ENCODE peak calls at places on chromosomes 7 and 10, in four cellular contexts. G is stimulated activated CD4-positive, alpha-beta T cell treated with anti-CD3 and anti-CD28 coated beads, Interleukin-4, amount 100 ng/mL, for 1 hour; P is GM13977; W is astrocyte of the spinal cord. H is an unnamed sample.

GRCh38 chr10:10644317-10645111 is 373.2 kb upstream of the CELF2 start:
- DNase-seq in P (no peak), G (no peak), W (peak), H (no peak)

GRCh38 chr7:156236181-156236889 is 404.2 kb upstream of the RNF32 start:
- DNase-seq in G (no peak), W (no peak), P (no peak), H (no peak)

GRCh38 chr10:35421553-35422178 is 85.4 kb downstream of the CCNY start:
- DNase-seq in P (no peak), W (peak), G (no peak), H (no peak)

GRCh38 chr10:37390901-37391300 is 265.5 kb downstream of the ANKRD30A start:
- DNase-seq in P (no peak), G (no peak), W (no peak), H (no peak)

GRCh38 chr10:118979661-118980060 is 49.9 kb upstream of the NANOS1 start:
- DNase-seq in G (no peak), W (no peak), P (no peak), H (no peak)

GRCh38 chr7:11252705-11253272 is 279.1 kb downstream of the PHF14 start:
- DNase-seq in W (no peak), G (no peak), P (no peak), H (no peak)

GRCh38 chr10:79285315-79286185 is 61.7 kb upstream of the PPIF start:
- DNase-seq in G (peak), W (no peak), P (peak), H (peak)

GRCh38 chr10:43965918-43966570 is 317.4 kb upstream of the ZNF32 start:
- DNase-seq in W (no peak), G (no peak), P (no peak), H (no peak)

GRCh38 chr10:103696411-103697145 is 158.8 kb downstream of the SH3PXD2A start:
- DNase-seq in P (peak), G (peak), W (peak), H (peak)

GRCh38 chr10:86349474-86349873 is 17.1 kb downstream of the GRID1 start:
- DNase-seq in W (no peak), G (no peak), P (peak), H (no peak)

GRCh38 chr10:95290801-95291633 is at the start of gene PDLIM1:
- DNase-seq in G (peak), W (peak), P (peak), H (no peak)

GRCh38 chr10:110746254-110746826 is 102.2 kb downstream of the RBM20 start:
- DNase-seq in G (peak), W (peak), P (peak), H (peak)

GRCh38 chr10:48739141-48739540 is 54.5 kb downstream of the WDFY4 start:
- DNase-seq in G (no peak), W (no peak), P (no peak), H (no peak)

GRCh38 chr10:71159892-71160291 is 52.5 kb upstream of the UNC5B start:
- DNase-seq in G (no peak), W (no peak), P (no peak), H (no peak)

GRCh38 chr7:98165827-98166667 is 45.2 kb upstream of the BHLHA15 start:
- DNase-seq in G (peak), P (peak), W (peak), H (no peak)